ENCODE peak calls at places on chromosomes 11 and 22, in five cellular contexts. B is caudate nucleus, C is HCT116, Y is PC-9, H is H9. S is an unnamed sample.

GRCh38 chr11:19405966-19406365 is 165.2 kb upstream of the E2F8 start:
- DNase-seq in B (no peak), C (no peak), H (no peak), Y (no peak), S (peak)

GRCh38 chr11:106152013-106152412 is 74.6 kb downstream of the AASDHPPT start:
- DNase-seq in Y (no peak), H (peak), C (no peak), B (no peak), S (no peak)

GRCh38 chr11:1888347-1888753 is 3.3 kb downstream of the PRR33 start:
- DNase-seq in B (no peak), Y (no peak), H (no peak), C (no peak), S (no peak)

GRCh38 chr11:77069336-77069968 is 2.7 kb downstream of the CAPN5 start:
- DNase-seq in H (peak), B (no peak), C (no peak), Y (no peak), S (peak)

GRCh38 chr11:46906596-46906995 is 11.8 kb downstream of the LRP4 start:
- DNase-seq in C (no peak), B (peak), Y (no peak), H (peak), S (no peak)

GRCh38 chr11:110355011-110355744 is 58.8 kb upstream of the RDX start:
- DNase-seq in H (peak), Y (no peak), B (no peak), C (no peak), S (no peak)

GRCh38 chr11:1837171-1838076 is 1.4 kb upstream of the TNNI2 start:
- DNase-seq in Y (peak), H (peak), C (no peak), B (no peak), S (no peak)

GRCh38 chr11:67667490-67668190 is 6.8 kb downstream of the ALDH3B2 start:
- DNase-seq in H (no peak), B (no peak), Y (no peak), C (no peak), S (no peak)

GRCh38 chr22:49760630-49761571 is 66.8 kb downstream of the BRD1 start:
- DNase-seq in C (no peak), B (no peak), H (peak), Y (no peak), S (peak)

GRCh38 chr22:49235463-49236300 is 592.0 kb downstream of the BRD1 start:
- DNase-seq in B (no peak), C (no peak), Y (no peak), H (peak), S (peak)

GRCh38 chr11:73520358-73521061 is 77.4 kb downstream of the FAM168A start:
- DNase-seq in C (no peak), B (no peak), Y (no peak), H (no peak), S (no peak)

DNA sequence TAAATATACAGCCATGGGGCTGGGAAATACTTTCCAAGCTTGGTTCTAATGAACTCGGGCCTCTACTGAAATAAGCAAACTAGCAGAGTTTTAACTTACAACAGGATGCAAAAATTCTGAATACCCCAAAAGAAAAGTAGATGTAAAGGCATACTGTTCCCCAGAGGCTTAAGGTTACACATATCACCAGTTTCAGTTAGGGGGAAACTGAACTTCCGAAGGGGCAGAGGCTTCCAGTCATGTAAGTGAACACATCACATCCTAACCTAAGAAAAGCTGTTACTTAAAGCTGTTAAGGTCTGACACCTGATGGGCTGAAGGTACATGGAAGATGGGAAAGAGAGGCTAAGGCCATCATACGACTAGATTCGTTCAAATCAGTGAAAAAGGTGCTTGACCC is 2.3 kb downstream of the GAB2 start:
- DNase-seq in C (no peak), Y (no peak), H (no peak), B (no peak), S (no peak)
- H3K27ac ChIP-seq in C (no peak), Y (no peak), H (no peak), B (no peak), S (peak)

DNA sequence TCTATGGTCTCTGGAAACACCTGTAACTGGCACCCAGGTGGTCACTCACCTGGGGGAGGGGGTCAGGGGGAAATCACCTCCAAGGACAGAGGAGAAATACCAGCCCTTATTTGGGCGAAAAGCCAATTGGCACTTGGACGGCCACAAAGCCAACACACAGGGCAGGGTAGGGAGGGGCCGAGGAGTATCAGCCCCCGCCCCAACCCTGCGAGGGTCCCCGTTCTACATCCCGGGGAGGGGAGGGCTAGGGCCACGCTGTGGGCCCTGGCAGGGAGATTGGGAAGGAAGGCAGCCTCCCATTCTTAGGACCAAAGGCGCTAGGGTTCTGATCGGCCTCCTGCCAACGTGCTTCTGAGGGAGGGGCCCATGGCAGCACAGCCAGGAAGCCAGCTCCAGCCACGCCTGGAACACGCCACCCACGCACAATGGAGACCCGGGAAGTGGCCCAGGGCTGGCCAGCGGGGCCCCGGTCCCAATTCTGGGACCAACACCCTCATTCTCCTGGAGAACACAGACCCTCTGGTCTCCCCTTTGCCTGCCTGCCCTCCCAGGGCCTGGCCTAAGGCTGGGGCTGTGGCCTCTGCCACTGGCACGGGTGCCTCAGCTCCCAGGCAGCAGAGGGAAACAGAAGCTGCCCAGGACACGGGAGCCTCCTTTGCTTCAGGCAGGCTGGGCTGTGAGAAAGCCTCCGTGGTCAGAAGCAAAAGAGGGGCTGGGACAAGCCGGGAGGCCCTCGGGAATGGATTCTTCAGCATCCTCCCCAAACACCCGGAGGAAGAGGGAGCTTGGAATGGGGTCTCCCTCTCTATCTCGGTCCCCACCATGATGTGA is 7.4 kb downstream of the CBX6 start:
- DNase-seq in B (no peak), Y (no peak), C (no peak), H (peak), S (peak)
- H3K27ac ChIP-seq in B (no peak), Y (no peak), C (no peak), H (no peak), S (peak)

DNA sequence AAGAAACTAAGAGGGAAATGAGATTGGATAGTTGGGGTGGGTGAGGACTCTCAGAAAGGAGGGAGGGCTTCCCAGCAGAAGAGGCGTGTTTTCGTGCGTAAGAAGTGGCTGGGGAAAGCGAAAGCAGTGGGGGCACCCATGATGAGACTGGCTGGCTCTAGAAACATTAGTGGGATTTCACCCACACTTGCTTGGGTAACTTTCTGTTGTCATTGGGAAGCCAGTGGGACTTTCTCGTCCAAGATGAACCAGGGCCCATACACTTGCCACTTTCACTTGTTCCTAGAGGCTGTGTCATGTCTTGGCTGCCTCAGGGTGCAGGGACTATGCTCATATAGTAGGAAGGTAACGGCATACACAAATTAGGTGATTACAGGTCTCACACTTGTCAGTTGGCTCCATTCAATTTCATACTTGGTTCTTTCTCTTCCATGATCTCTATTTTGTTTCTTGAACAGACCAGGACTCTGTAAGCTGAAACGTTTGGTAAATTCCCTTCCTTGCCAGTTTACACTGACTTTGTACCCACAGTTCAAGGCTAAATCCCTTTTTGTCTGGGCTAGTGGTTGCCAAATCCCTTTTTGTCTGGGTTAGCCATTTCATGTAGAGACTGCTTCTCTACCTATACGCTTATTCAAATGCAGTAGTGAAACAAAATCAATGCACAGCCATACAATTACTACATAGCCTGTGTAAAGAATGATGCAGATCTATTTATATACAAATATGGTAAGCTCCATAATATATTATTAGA is 42.0 kb upstream of the CXCR5 start:
- DNase-seq in Y (no peak), H (no peak), C (no peak), B (no peak), S (no peak)
- H3K27ac ChIP-seq in Y (no peak), H (no peak), C (no peak), B (no peak), S (no peak)

GRCh38 chr11:59425131-59425530 is 1.1 kb downstream of the OR5A2 start:
- DNase-seq in H (no peak), C (no peak), B (no peak), Y (no peak), S (no peak)
- H3K27ac ChIP-seq in H (no peak), C (no peak), B (no peak), Y (no peak), S (no peak)

S was measured in coronary artery.